ENCODE peak calls at places on chromosomes 11 and 22, in eight cellular contexts. E is body of pancreas, Y is CD14-positive monocyte, M is ascending aorta, T is transverse colon, U is HCT116, A is cardiac muscle cell, R is HFFc6. C is an unnamed sample.

GRCh38 chr11:35352107-35352888 is 67.1 kb downstream of the SLC1A2 start:
- DNase-seq in R (peak; percentile 45), A (peak; percentile 40), M (no peak), T (no peak), Y (no peak), U (no peak), E (peak; percentile 22), C (no peak)

GRCh38 chr11:74297484-74297883 is 14.0 kb downstream of the P4HA3 start:
- DNase-seq in M (no peak), A (no peak), U (no peak), E (no peak), T (no peak), Y (no peak), R (no peak), C (no peak)

GRCh38 chr11:46306296-46306853 is 28.9 kb downstream of the CREB3L1 start:
- DNase-seq in M (no peak), U (no peak), T (no peak), A (no peak), R (peak; percentile 45), E (no peak), Y (no peak), C (no peak)

GRCh38 chr11:134474942-134475341 is 62.9 kb upstream of the B3GAT1 start:
- DNase-seq in A (no peak), M (no peak), E (no peak), U (no peak), T (no peak), R (no peak), Y (no peak), C (no peak)

GRCh38 chr11:69804769-69805508 is 14.3 kb downstream of the FGF3 start:
- DNase-seq in E (no peak), A (peak; percentile 74), R (no peak), U (no peak), M (no peak), T (no peak), Y (no peak), C (no peak)

GRCh38 chr22:44706488-44706887 is 4.5 kb downstream of the PRR5 start:
- DNase-seq in E (no peak), R (no peak), A (no peak), T (no peak), Y (no peak), M (no peak), U (no peak), C (no peak)

GRCh38 chr11:85827768-85828639 is 17.1 kb upstream of the SYTL2 start:
- DNase-seq in U (peak; percentile 77), A (peak; percentile 20), M (no peak), Y (no peak), R (peak; percentile 95), E (no peak), T (no peak), C (no peak)

GRCh38 chr22:37077802-37078448 is 26.4 kb downstream of the KCTD17 start:
- DNase-seq in M (no peak), T (peak; percentile 75), A (peak; percentile 72), E (peak; percentile 38), U (peak; percentile 26), Y (no peak), R (peak; percentile 7), C (peak; percentile 91)

GRCh38 chr11:47270331-47271271 is 668 bp downstream of the MADD start:
- DNase-seq in A (peak; percentile 45), T (peak; percentile 34), R (peak; percentile 55), Y (peak; percentile 45), M (no peak), E (peak; percentile 50), U (no peak), C (no peak)

GRCh38 chr11:62612366-62613274 is at the start of the genes EML3 and ROM1:
- DNase-seq in T (peak; percentile 91), M (peak; percentile 97), R (peak; percentile 43), U (no peak), Y (peak; percentile 81), A (peak; percentile 90), E (peak; percentile 89), C (peak; percentile 96)

GRCh38 chr11:31803813-31804438 is 7.2 kb downstream of the PAX6 start:
- DNase-seq in R (no peak), U (no peak), E (no peak), T (no peak), A (no peak), M (no peak), Y (no peak), C (peak; percentile 11)

GRCh38 chr11:115084191-115084590 is 405.9 kb downstream of the NXPE2 start:
- DNase-seq in Y (no peak), E (no peak), M (no peak), T (no peak), A (no peak), R (no peak), U (no peak), C (peak; percentile 23)

GRCh38 chr11:60929774-60930173 is 5.5 kb downstream of the TMEM132A start:
- DNase-seq in M (no peak), T (no peak), A (no peak), E (no peak), R (no peak), U (no peak), Y (no peak), C (no peak)

GRCh38 chr11:130213143-130213978 is 53.8 kb downstream of the ST14 start:
- DNase-seq in Y (peak; percentile 63), T (peak; percentile 75), M (peak; percentile 67), R (no peak), U (peak; percentile 3), E (peak; percentile 63), A (peak; percentile 75), C (peak; percentile 89)
- TF ChIP-seq CTCF in Y (peak; percentile 99), T (peak; percentile 92), M (peak; percentile 97), R (peak; percentile 99), U (peak; percentile 85), E (peak; percentile 83), A (peak; percentile 85), C (peak; percentile 91)

DNA sequence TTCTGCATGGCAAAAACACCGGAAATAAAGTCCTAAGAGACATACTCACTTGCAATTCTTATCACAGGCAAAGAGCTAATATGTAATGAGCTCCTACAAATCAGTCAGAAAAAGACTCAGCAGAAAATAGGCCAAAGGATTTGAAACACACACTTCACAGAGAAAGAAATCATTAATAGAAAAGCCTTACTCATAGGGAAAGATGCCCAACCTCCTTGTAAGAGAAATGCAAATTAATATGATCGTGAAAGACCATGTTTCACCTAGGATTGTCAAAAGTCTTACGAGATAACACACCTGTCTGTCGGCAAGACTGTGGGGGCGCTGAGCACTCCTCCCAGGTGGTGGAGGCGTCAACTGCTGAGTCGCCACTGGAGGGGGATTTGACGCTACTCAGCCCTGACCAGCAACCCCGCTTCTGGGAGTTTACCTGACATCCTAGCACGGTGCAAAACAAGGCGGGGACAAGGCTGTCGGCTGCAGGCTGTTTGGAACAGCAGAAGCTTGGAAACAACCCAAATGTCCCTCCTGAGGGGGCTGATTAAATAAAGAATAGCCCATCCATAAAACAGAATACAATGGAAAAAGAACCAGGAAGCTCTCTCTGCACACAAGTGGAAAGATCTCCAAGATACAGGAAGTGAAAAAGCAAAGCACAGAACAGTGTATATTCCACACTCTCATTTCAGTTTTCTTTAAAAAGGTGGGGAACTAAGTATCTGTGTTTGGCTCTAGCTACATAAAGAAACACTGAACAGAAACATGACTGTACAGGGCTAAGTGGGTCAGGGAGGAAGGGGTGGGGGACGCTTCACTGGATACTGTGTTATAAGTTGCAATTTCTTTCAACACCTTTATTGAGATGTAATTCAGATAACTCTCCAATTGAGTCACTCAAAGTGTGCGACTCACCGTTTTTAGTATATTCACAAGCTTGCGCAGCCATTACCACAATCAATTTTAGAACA is 11.5 kb downstream of the CSNK1E start:
- DNase-seq in E (peak; percentile 38), T (peak; percentile 64), R (no peak), U (no peak), A (no peak), M (no peak), Y (no peak), C (peak; percentile 20)
- TF ChIP-seq CTCF in E (no peak), T (peak; percentile 12), R (peak; percentile 21), U (no peak), A (no peak), M (no peak), Y (no peak), C (no peak)

GRCh38 chr11:396948-397548 is 3.0 kb downstream of the PKP3 start:
- DNase-seq in E (peak; percentile 42), T (peak; percentile 58), A (no peak), Y (no peak), R (peak; percentile 53), M (peak; percentile 77), U (no peak), C (no peak)
- TF ChIP-seq CTCF in E (peak; percentile 36), T (peak; percentile 22), A (peak; percentile 62), Y (peak; percentile 32), R (peak; percentile 62), M (peak; percentile 62), U (no peak), C (no peak)

GRCh38 chr22:25772288-25772687 is 30.3 kb downstream of the MYO18B start:
- DNase-seq in T (no peak), R (no peak), M (no peak), E (no peak), Y (no peak), A (no peak), U (no peak), C (no peak)

GRCh38 chr22:25775501-25775900 is 33.5 kb downstream of the MYO18B start:
- DNase-seq in R (no peak), A (no peak), M (no peak), U (no peak), Y (no peak), T (no peak), E (no peak), C (peak; percentile 62)

GRCh38 chr22:25777870-25778269 is 35.9 kb downstream of the MYO18B start:
- DNase-seq in A (no peak), E (peak; percentile 25), M (no peak), T (no peak), R (peak; percentile 48), U (peak; percentile 44), Y (no peak), C (no peak)

GRCh38 chr22:25777411-25777810 is 35.4 kb downstream of the MYO18B start:
- DNase-seq in Y (no peak), R (no peak), U (no peak), M (no peak), T (no peak), E (no peak), A (no peak), C (no peak)

GRCh38 chr22:25774575-25775026 is 32.6 kb downstream of the MYO18B start:
- DNase-seq in T (no peak), A (no peak), R (no peak), U (no peak), M (no peak), E (no peak), Y (no peak), C (peak; percentile 74)
- TF ChIP-seq CTCF in T (peak; percentile 35), A (peak; percentile 53), R (peak; percentile 80), U (peak; percentile 70), M (peak; percentile 8), E (no peak), Y (peak; percentile 24), C (peak; percentile 75)

GRCh38 chr22:42072606-42073330 is 1.3 kb upstream of the PHETA2 start:
- DNase-seq in Y (no peak), A (peak; percentile 66), T (no peak), R (no peak), M (no peak), E (no peak), U (no peak), C (no peak)
- TF ChIP-seq CTCF in Y (no peak), A (no peak), T (no peak), R (peak; percentile 44), M (no peak), E (no peak), U (no peak), C (no peak)

GRCh38 chr11:128298271-128298670 is 289.1 kb downstream of the ETS1 start:
- DNase-seq in Y (no peak), E (no peak), R (no peak), A (no peak), M (no peak), U (no peak), T (no peak), C (no peak)
- TF ChIP-seq CTCF in Y (no peak), E (no peak), R (no peak), A (no peak), M (no peak), U (no peak), T (no peak), C (no peak)

GRCh38 chr11:96827164-96827563 is 437.4 kb downstream of the JRKL start:
- DNase-seq in R (peak; percentile 5), Y (no peak), A (peak; percentile 61), E (no peak), U (no peak), M (no peak), T (no peak), C (peak; percentile 5)
- TF ChIP-seq CTCF in R (no peak), Y (no peak), A (peak; percentile 40), E (peak; percentile 10), U (no peak), M (no peak), T (no peak), C (peak; percentile 7)

C was measured in nephron progenitor cell.